ENCODE peak calls at places on chromosomes 12 and 14, in six cellular contexts. One of them, this sample, is unnamed.

GRCh38 chr14:89474464-89474863 is 57.4 kb upstream of the FOXN3 start:
- DNase-seq in A549: no peak
- DNase-seq in epithelial cell of prostate: no peak
- DNase-seq in mesendoderm: no peak
- DNase-seq in AG04450: no peak
- DNase-seq in psoas muscle: no peak
- DNase-seq in this sample: no peak

GRCh38 chr14:61564623-61565091 is 130.7 kb upstream of the HIF1A start:
- DNase-seq in AG04450: peak; percentile 85
- DNase-seq in epithelial cell of prostate: peak; percentile 89
- DNase-seq in A549: peak; percentile 84
- DNase-seq in psoas muscle: no peak
- DNase-seq in mesendoderm: peak; percentile 83
- DNase-seq in this sample: peak; percentile 62

GRCh38 chr12:29253916-29254625 is 105.0 kb downstream of the FAR2 start:
- DNase-seq in epithelial cell of prostate: no peak
- DNase-seq in mesendoderm: no peak
- DNase-seq in psoas muscle: no peak
- DNase-seq in AG04450: no peak
- DNase-seq in A549: no peak
- DNase-seq in this sample: no peak

GRCh38 chr14:105059035-105059916 is 6.0 kb downstream of the GPR132 start:
- DNase-seq in psoas muscle: no peak
- DNase-seq in epithelial cell of prostate: no peak
- DNase-seq in mesendoderm: peak; percentile 56
- DNase-seq in A549: no peak
- DNase-seq in AG04450: no peak
- DNase-seq in this sample: peak; percentile 88

GRCh38 chr12:105100207-105100985 is 7.1 kb upstream of the WASHC4 start:
- DNase-seq in psoas muscle: no peak
- DNase-seq in epithelial cell of prostate: no peak
- DNase-seq in A549: peak; percentile 52
- DNase-seq in mesendoderm: peak; percentile 42
- DNase-seq in AG04450: no peak
- DNase-seq in this sample: no peak

GRCh38 chr12:63911336-63911735 is 66.8 kb downstream of the SRGAP1 start:
- DNase-seq in A549: no peak
- DNase-seq in epithelial cell of prostate: no peak
- DNase-seq in AG04450: no peak
- DNase-seq in mesendoderm: peak; percentile 12
- DNase-seq in psoas muscle: no peak
- DNase-seq in this sample: no peak

GRCh38 chr12:51678086-51678724 is 87.2 kb downstream of the SCN8A start:
- DNase-seq in psoas muscle: no peak
- DNase-seq in AG04450: no peak
- DNase-seq in A549: peak; percentile 74
- DNase-seq in mesendoderm: peak; percentile 79
- DNase-seq in epithelial cell of prostate: no peak
- DNase-seq in this sample: peak; percentile 31

GRCh38 chr14:93725993-93726392 is 62.3 kb downstream of the PRIMA1 start:
- DNase-seq in mesendoderm: no peak
- DNase-seq in psoas muscle: no peak
- DNase-seq in epithelial cell of prostate: no peak
- DNase-seq in A549: no peak
- DNase-seq in AG04450: no peak
- DNase-seq in this sample: peak; percentile 59

GRCh38 chr12:81337891-81338290 is 260.0 kb downstream of the ACSS3 start:
- DNase-seq in AG04450: no peak
- DNase-seq in psoas muscle: no peak
- DNase-seq in mesendoderm: no peak
- DNase-seq in epithelial cell of prostate: no peak
- DNase-seq in A549: no peak
- DNase-seq in this sample: no peak

GRCh38 chr12:23126794-23127193 is 501.8 kb downstream of the ETNK1 start:
- DNase-seq in psoas muscle: no peak
- DNase-seq in mesendoderm: no peak
- DNase-seq in A549: no peak
- DNase-seq in AG04450: no peak
- DNase-seq in epithelial cell of prostate: no peak
- DNase-seq in this sample: no peak

GRCh38 chr14:37037636-37038387 is 134.6 kb downstream of the SLC25A21 start:
- DNase-seq in mesendoderm: no peak
- DNase-seq in A549: no peak
- DNase-seq in epithelial cell of prostate: no peak
- DNase-seq in AG04450: no peak
- DNase-seq in psoas muscle: no peak
- DNase-seq in this sample: no peak

GRCh38 chr12:47894068-47894467 is 10.7 kb downstream of the VDR start:
- DNase-seq in psoas muscle: no peak
- DNase-seq in epithelial cell of prostate: no peak
- DNase-seq in A549: no peak
- DNase-seq in mesendoderm: no peak
- DNase-seq in AG04450: no peak
- DNase-seq in this sample: no peak

GRCh38 chr12:120861074-120861795 is 42.9 kb downstream of the SPPL3 start:
- DNase-seq in epithelial cell of prostate: no peak
- DNase-seq in AG04450: no peak
- DNase-seq in mesendoderm: no peak
- DNase-seq in psoas muscle: no peak
- DNase-seq in A549: no peak
- DNase-seq in this sample: no peak

GRCh38 chr14:69086537-69086936 is 66.4 kb downstream of the DCAF5 start:
- DNase-seq in A549: no peak
- DNase-seq in epithelial cell of prostate: no peak
- DNase-seq in mesendoderm: no peak
- DNase-seq in psoas muscle: no peak
- DNase-seq in AG04450: no peak
- DNase-seq in this sample: no peak

GRCh38 chr12:93879476-93880376 is 202.6 kb downstream of the CRADD start:
- DNase-seq in epithelial cell of prostate: no peak
- DNase-seq in mesendoderm: no peak
- DNase-seq in AG04450: peak; percentile 68
- DNase-seq in psoas muscle: no peak
- DNase-seq in A549: peak; percentile 44
- DNase-seq in this sample: no peak

GRCh38 chr12:19937161-19937560 is 431.2 kb upstream of the PDE3A start:
- DNase-seq in AG04450: no peak
- DNase-seq in psoas muscle: no peak
- DNase-seq in A549: no peak
- DNase-seq in mesendoderm: no peak
- DNase-seq in epithelial cell of prostate: no peak
- DNase-seq in this sample: no peak

GRCh38 chr14:67359319-67359774 is 257 bp downstream of the ATP6V1D start:
- DNase-seq in psoas muscle: peak; percentile 34
- DNase-seq in mesendoderm: peak; percentile 66
- DNase-seq in epithelial cell of prostate: no peak
- DNase-seq in A549: no peak
- DNase-seq in AG04450: peak; percentile 24
- DNase-seq in this sample: peak; percentile 85

DNA sequence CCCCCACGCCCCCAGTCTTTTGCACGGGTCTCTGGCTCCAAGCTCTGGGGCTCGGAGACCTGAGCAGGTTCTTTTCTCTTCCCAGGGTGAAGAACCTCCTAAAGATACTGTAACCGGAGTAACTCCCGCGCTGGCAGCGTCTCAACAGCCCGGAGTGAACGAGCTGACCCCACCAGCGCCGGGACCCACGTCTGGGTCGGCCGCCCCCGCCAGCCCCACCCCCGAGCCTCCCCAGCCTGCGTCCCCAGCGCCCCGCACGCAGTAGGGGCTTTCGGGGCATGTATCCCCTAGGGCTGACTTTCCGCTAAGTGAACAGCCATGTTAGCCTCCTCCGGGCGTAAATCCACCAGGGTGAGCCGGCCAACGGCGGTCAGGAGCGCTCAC is 834 bp downstream of the SLC35F4 start:
- DNase-seq in psoas muscle: no peak
- DNase-seq in epithelial cell of prostate: no peak
- DNase-seq in AG04450: no peak
- DNase-seq in A549: no peak
- DNase-seq in mesendoderm: no peak
- DNase-seq in this sample: no peak
- H3K27ac ChIP-seq in psoas muscle: no peak overlapping the region
- H3K27ac ChIP-seq in epithelial cell of prostate: no peak overlapping the region
- H3K27ac ChIP-seq in AG04450: no peak overlapping the region
- H3K27ac ChIP-seq in A549: no peak overlapping the region
- H3K27ac ChIP-seq in mesendoderm: no peak overlapping the region
- H3K27ac ChIP-seq in this sample: no peak overlapping the region

DNA sequence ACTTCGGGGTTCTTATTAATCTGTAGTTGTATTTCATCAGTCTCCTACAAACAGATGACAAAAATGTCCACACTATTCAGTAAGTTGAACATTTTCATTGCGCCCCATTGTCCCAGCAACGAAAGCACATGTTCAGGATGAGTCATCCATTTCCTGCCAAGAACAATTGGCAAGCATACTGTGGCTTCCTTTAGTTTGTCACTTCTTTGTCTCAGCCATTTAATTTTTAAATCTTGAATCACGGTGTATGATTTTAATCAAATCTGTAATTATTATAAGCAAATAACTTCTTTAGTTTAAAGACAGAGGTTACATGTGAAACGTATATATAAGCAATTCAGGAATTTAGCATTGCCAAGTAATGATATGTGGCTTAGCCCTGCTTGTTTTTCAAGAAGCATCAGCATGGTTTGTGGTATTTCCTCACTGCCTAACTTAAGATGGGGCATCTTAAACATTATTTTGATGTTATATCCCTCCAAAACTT is 211.3 kb upstream of the KRR1 start:
- DNase-seq in A549: peak; percentile 83
- DNase-seq in epithelial cell of prostate: peak; percentile 66
- DNase-seq in AG04450: peak; percentile 48
- DNase-seq in psoas muscle: peak; percentile 15
- DNase-seq in mesendoderm: peak; percentile 69
- DNase-seq in this sample: peak; percentile 46
- H3K27ac ChIP-seq in A549: peak overlapping the region; percentile 86
- H3K27ac ChIP-seq in epithelial cell of prostate: peak overlapping the region; percentile 99
- H3K27ac ChIP-seq in AG04450: no peak overlapping the region
- H3K27ac ChIP-seq in psoas muscle: peak overlapping the region; percentile 59
- H3K27ac ChIP-seq in mesendoderm: no peak overlapping the region
- H3K27ac ChIP-seq in this sample: peak overlapping the region; percentile 51

DNA sequence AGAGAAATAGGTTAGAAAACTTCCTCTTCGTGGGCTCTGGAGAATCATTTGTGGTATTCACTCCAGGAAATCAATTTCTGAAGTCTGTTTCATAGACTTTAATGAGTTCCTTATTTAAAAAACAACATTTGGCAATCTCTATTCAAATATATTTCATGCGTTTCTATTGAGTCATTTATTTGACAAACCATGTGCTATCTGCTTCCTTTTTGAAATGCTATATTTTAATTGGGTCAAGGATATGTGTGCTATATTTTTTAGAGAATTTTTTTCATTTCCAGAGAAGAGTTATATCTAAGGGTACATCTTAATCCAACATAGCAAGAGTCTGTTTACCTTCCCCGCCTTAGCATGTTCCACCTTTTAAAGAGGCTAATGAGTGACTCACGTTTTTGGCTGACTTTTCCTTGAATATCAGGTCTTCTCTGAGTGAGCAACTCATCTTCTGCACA is 252.4 kb upstream of the EGLN3 start:
- DNase-seq in AG04450: no peak
- DNase-seq in epithelial cell of prostate: peak; percentile 70
- DNase-seq in A549: peak; percentile 16
- DNase-seq in psoas muscle: no peak
- DNase-seq in mesendoderm: no peak
- DNase-seq in this sample: no peak
- H3K27ac ChIP-seq in AG04450: no peak overlapping the region
- H3K27ac ChIP-seq in epithelial cell of prostate: peak overlapping the region; percentile 0
- H3K27ac ChIP-seq in A549: no peak overlapping the region
- H3K27ac ChIP-seq in psoas muscle: no peak overlapping the region
- H3K27ac ChIP-seq in mesendoderm: no peak overlapping the region
- H3K27ac ChIP-seq in this sample: no peak overlapping the region

DNA sequence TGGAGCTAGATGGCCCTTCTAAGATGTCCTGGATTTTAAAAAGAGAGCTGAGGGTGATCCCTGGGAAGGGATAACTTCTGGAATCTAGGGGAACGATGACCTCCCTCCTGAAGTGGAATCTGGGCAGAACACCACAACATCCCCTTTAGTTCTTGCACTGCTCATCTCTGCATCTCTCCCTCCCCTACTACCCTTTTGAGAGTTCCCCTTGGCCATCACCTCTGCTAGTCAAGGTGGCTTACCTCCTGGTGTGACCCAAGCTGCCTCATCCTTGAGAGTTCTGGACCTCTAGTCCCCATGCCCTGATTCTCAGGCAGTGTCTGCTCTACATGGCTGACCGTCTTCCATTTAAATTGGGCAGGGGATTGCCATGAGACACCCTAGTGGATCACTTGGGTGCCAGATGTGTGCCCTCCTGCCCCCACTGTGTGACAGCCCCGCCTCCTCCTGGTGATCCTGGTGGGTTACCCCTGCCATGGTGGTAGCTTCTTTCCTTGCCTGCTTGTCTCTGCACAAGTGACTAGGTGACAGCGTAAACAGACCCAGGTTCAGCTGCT is 216.4 kb downstream of the PCNX1 start:
- DNase-seq in mesendoderm: no peak
- DNase-seq in AG04450: no peak
- DNase-seq in psoas muscle: no peak
- DNase-seq in epithelial cell of prostate: no peak
- DNase-seq in A549: no peak
- DNase-seq in this sample: no peak
- H3K27ac ChIP-seq in mesendoderm: peak overlapping the region; percentile 68
- H3K27ac ChIP-seq in AG04450: no peak overlapping the region
- H3K27ac ChIP-seq in psoas muscle: no peak overlapping the region
- H3K27ac ChIP-seq in epithelial cell of prostate: no peak overlapping the region
- H3K27ac ChIP-seq in A549: no peak overlapping the region
- H3K27ac ChIP-seq in this sample: no peak overlapping the region